ENCODE peak calls at places on chromosomes 7 and 10, in five cellular contexts. One of them, this sample, is unnamed. For H3F3A, the result is how much of the 10 kb centered on the place peaks cover.

GRCh38 chr7:68547181-68547580 is 1051.1 kb upstream of the AUTS2 start:
- DNase-seq in GM23338: no peak
- DNase-seq in neural progenitor cell: no peak
- DNase-seq in MM.1S: no peak
- DNase-seq in GM23248: no peak
- DNase-seq in this sample: no peak

GRCh38 chr7:30660331-30661255 is 21.7 kb downstream of the CRHR2 start:
- DNase-seq in GM23338: no peak
- DNase-seq in GM23248: no peak
- DNase-seq in neural progenitor cell: no peak
- DNase-seq in MM.1S: no peak
- DNase-seq in this sample: no peak

GRCh38 chr7:104982773-104983619 is 31.0 kb upstream of the KMT2E start:
- DNase-seq in neural progenitor cell: no peak
- DNase-seq in GM23338: no peak
- DNase-seq in GM23248: no peak
- DNase-seq in MM.1S: peak
- DNase-seq in this sample: no peak

GRCh38 chr7:137975223-137975622 is 26.7 kb downstream of the CREB3L2 start:
- DNase-seq in neural progenitor cell: peak
- DNase-seq in GM23338: no peak
- DNase-seq in GM23248: peak
- DNase-seq in MM.1S: no peak
- DNase-seq in this sample: no peak

GRCh38 chr10:2650328-2650727 is 417.0 kb upstream of the PFKP start:
- DNase-seq in neural progenitor cell: no peak
- DNase-seq in GM23338: no peak
- DNase-seq in MM.1S: no peak
- DNase-seq in GM23248: no peak
- DNase-seq in this sample: no peak

GRCh38 chr7:84637568-84638338 is 443.2 kb upstream of the SEMA3A start:
- DNase-seq in GM23248: peak
- DNase-seq in GM23338: peak
- DNase-seq in MM.1S: no peak
- DNase-seq in neural progenitor cell: peak
- DNase-seq in this sample: peak

GRCh38 chr10:22042557-22043326 is 39.2 kb upstream of the DNAJC1 start:
- DNase-seq in MM.1S: no peak
- DNase-seq in GM23248: no peak
- DNase-seq in neural progenitor cell: peak
- DNase-seq in GM23338: peak
- DNase-seq in this sample: no peak

GRCh38 chr7:114082934-114083647 is 164.3 kb upstream of the PPP1R3A start:
- DNase-seq in neural progenitor cell: peak
- DNase-seq in GM23338: peak
- DNase-seq in GM23248: peak
- DNase-seq in MM.1S: no peak
- DNase-seq in this sample: no peak

GRCh38 chr10:47264797-47265281 is 35.2 kb upstream of the GDF10 start:
- DNase-seq in GM23248: no peak
- DNase-seq in neural progenitor cell: no peak
- DNase-seq in MM.1S: no peak
- DNase-seq in GM23338: no peak
- DNase-seq in this sample: no peak

GRCh38 chr10:24238527-24239247 is 29.7 kb downstream of the KIAA1217 start:
- DNase-seq in MM.1S: no peak
- DNase-seq in neural progenitor cell: no peak
- DNase-seq in GM23248: no peak
- DNase-seq in GM23338: peak
- DNase-seq in this sample: peak

GRCh38 chr10:23702977-23703414 is 264.1 kb downstream of the OTUD1 start:
- DNase-seq in neural progenitor cell: peak
- DNase-seq in MM.1S: peak
- DNase-seq in GM23338: peak
- DNase-seq in GM23248: peak
- DNase-seq in this sample: peak

GRCh38 chr10:84076540-84077195 is 62.6 kb upstream of the GHITM start:
- DNase-seq in MM.1S: no peak
- DNase-seq in GM23338: peak
- DNase-seq in GM23248: peak
- DNase-seq in neural progenitor cell: peak
- DNase-seq in this sample: no peak

GRCh38 chr10:77501152-77501845 is 136.3 kb downstream of the KCNMA1 start:
- DNase-seq in neural progenitor cell: no peak
- DNase-seq in MM.1S: no peak
- DNase-seq in GM23248: peak
- DNase-seq in GM23338: no peak
- DNase-seq in this sample: no peak

GRCh38 chr7:132191418-132191817 is 384.9 kb downstream of the PLXNA4 start:
- DNase-seq in MM.1S: no peak
- DNase-seq in GM23338: no peak
- DNase-seq in neural progenitor cell: no peak
- DNase-seq in GM23248: no peak
- DNase-seq in this sample: peak

GRCh38 chr10:50603151-50603850 is 20.5 kb downstream of the SGMS1 start:
- DNase-seq in GM23248: peak
- DNase-seq in neural progenitor cell: no peak
- DNase-seq in MM.1S: peak
- DNase-seq in GM23338: no peak
- DNase-seq in this sample: no peak

GRCh38 chr10:50604049-50604640 is 19.6 kb downstream of the SGMS1 start:
- DNase-seq in GM23338: no peak
- DNase-seq in neural progenitor cell: no peak
- DNase-seq in MM.1S: peak
- DNase-seq in GM23248: peak
- DNase-seq in this sample: no peak

GRCh38 chr10:50600286-50600685 is 23.5 kb downstream of the SGMS1 start:
- DNase-seq in neural progenitor cell: no peak
- DNase-seq in GM23338: no peak
- DNase-seq in GM23248: peak
- DNase-seq in MM.1S: no peak
- DNase-seq in this sample: peak

GRCh38 chr10:50600831-50601466 is 22.8 kb downstream of the SGMS1 start:
- DNase-seq in neural progenitor cell: no peak
- DNase-seq in GM23248: peak
- DNase-seq in GM23338: no peak
- DNase-seq in MM.1S: no peak
- DNase-seq in this sample: no peak

DNA sequence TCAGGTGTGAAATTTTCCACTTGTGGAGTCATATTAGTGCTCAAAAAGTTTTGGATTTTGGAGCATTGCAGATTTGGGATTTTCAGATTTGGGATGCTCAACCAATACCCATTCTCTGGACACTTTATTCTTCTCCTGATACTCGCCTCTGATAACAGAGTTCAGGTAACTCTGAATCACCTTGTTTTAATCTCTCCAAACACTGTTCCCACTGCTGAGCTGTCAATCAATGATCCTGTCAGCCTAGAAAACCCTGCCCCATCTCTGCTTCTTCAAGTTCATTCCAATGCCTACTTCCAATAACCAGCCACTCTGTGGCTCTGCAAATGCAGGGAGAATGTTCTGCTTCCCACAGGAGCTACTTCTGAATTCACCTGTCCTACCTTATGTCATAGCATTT is 21.8 kb downstream of the SGMS1 start:
- DNase-seq in MM.1S: no peak
- DNase-seq in neural progenitor cell: no peak
- DNase-seq in GM23248: no peak
- DNase-seq in GM23338: no peak
- DNase-seq in this sample: no peak
- H3F3A ChIP-seq in MM.1S: under half
- H3F3A ChIP-seq in neural progenitor cell: under half
- H3F3A ChIP-seq in GM23248: half or more
- H3F3A ChIP-seq in GM23338: under half
- H3F3A ChIP-seq in this sample: under half

GRCh38 chr7:50339990-50340500 is 35.5 kb downstream of the IKZF1 start:
- DNase-seq in GM23338: peak
- DNase-seq in neural progenitor cell: no peak
- DNase-seq in MM.1S: no peak
- DNase-seq in GM23248: no peak
- DNase-seq in this sample: no peak
- H3F3A ChIP-seq in GM23338: under half
- H3F3A ChIP-seq in neural progenitor cell: under half
- H3F3A ChIP-seq in MM.1S: under half
- H3F3A ChIP-seq in GM23248: under half
- H3F3A ChIP-seq in this sample: under half

GRCh38 chr7:100606313-100606712 is 4.2 kb downstream of the PCOLCE start:
- DNase-seq in GM23248: no peak
- DNase-seq in neural progenitor cell: no peak
- DNase-seq in GM23338: no peak
- DNase-seq in MM.1S: no peak
- DNase-seq in this sample: no peak

GRCh38 chr7:100604078-100604975 is 2.2 kb downstream of the PCOLCE start:
- DNase-seq in MM.1S: peak
- DNase-seq in neural progenitor cell: peak
- DNase-seq in GM23338: peak
- DNase-seq in GM23248: peak
- DNase-seq in this sample: peak

GRCh38 chr7:100603697-100604077 is 1.5 kb downstream of the PCOLCE start:
- DNase-seq in MM.1S: no peak
- DNase-seq in GM23248: peak
- DNase-seq in neural progenitor cell: peak
- DNase-seq in GM23338: peak
- DNase-seq in this sample: no peak

GRCh38 chr7:100604976-100605911 is 3.1 kb downstream of the PCOLCE start:
- DNase-seq in GM23338: peak
- DNase-seq in GM23248: no peak
- DNase-seq in neural progenitor cell: peak
- DNase-seq in MM.1S: no peak
- DNase-seq in this sample: no peak

GRCh38 chr7:100607111-100607510 is 4.9 kb downstream of the PCOLCE start:
- DNase-seq in neural progenitor cell: no peak
- DNase-seq in GM23248: peak
- DNase-seq in MM.1S: no peak
- DNase-seq in GM23338: no peak
- DNase-seq in this sample: no peak
- H3F3A ChIP-seq in neural progenitor cell: under half
- H3F3A ChIP-seq in GM23248: under half
- H3F3A ChIP-seq in MM.1S: under half
- H3F3A ChIP-seq in GM23338: under half
- H3F3A ChIP-seq in this sample: under half

GRCh38 chr7:149493366-149493765 is 4.2 kb downstream of the ZNF746 start:
- DNase-seq in GM23338: no peak
- DNase-seq in MM.1S: no peak
- DNase-seq in GM23248: no peak
- DNase-seq in neural progenitor cell: no peak
- DNase-seq in this sample: no peak

GRCh38 chr7:149494738-149495368 is 2.8 kb downstream of the ZNF746 start:
- DNase-seq in neural progenitor cell: no peak
- DNase-seq in GM23338: no peak
- DNase-seq in MM.1S: no peak
- DNase-seq in GM23248: peak
- DNase-seq in this sample: no peak

GRCh38 chr7:149490083-149490482 is 7.5 kb downstream of the ZNF746 start:
- DNase-seq in GM23248: no peak
- DNase-seq in GM23338: no peak
- DNase-seq in neural progenitor cell: no peak
- DNase-seq in MM.1S: no peak
- DNase-seq in this sample: no peak

GRCh38 chr7:149489391-149490024 is 8.1 kb downstream of the ZNF746 start:
- DNase-seq in neural progenitor cell: peak
- DNase-seq in GM23338: peak
- DNase-seq in GM23248: no peak
- DNase-seq in MM.1S: no peak
- DNase-seq in this sample: no peak
- H3F3A ChIP-seq in neural progenitor cell: under half
- H3F3A ChIP-seq in GM23338: under half
- H3F3A ChIP-seq in GM23248: under half
- H3F3A ChIP-seq in MM.1S: under half
- H3F3A ChIP-seq in this sample: under half

DNA sequence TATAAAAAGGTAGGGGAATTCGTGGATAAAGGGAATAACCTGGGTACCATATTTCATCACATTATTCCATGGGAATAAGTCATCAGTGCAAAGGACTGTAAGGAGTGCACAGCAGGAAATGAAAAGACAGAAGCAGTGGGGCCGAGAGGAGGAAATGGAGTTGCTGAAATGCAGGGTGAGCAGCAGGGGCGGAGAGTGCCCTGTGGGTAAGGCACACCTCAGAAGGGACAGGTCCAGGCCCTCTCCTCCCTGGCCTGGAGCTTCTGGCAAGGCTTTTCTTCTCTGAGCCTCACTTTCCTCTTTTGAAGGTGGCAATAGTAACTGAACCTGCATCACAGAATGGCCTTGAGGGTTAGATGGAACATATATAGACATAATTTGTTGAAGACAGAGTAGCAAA is 26.2 kb downstream of the IKZF1 start:
- DNase-seq in GM23338: no peak
- DNase-seq in neural progenitor cell: no peak
- DNase-seq in MM.1S: no peak
- DNase-seq in GM23248: no peak
- DNase-seq in this sample: no peak
- H3F3A ChIP-seq in GM23338: under half
- H3F3A ChIP-seq in neural progenitor cell: under half
- H3F3A ChIP-seq in MM.1S: under half
- H3F3A ChIP-seq in GM23248: under half
- H3F3A ChIP-seq in this sample: under half

GRCh38 chr7:5692112-5692844 is 89.2 kb downstream of the RNF216 start:
- DNase-seq in GM23338: no peak
- DNase-seq in MM.1S: no peak
- DNase-seq in neural progenitor cell: no peak
- DNase-seq in GM23248: peak
- DNase-seq in this sample: peak
- H3F3A ChIP-seq in GM23338: under half
- H3F3A ChIP-seq in MM.1S: under half
- H3F3A ChIP-seq in neural progenitor cell: under half
- H3F3A ChIP-seq in GM23248: half or more
- H3F3A ChIP-seq in this sample: under half

GRCh38 chr7:128830231-128831177 is at the start of gene FLNC:
- DNase-seq in GM23248: peak
- DNase-seq in GM23338: peak
- DNase-seq in neural progenitor cell: peak
- DNase-seq in MM.1S: no peak
- DNase-seq in this sample: peak
- H3F3A ChIP-seq in GM23248: under half
- H3F3A ChIP-seq in GM23338: under half
- H3F3A ChIP-seq in neural progenitor cell: half or more
- H3F3A ChIP-seq in MM.1S: under half
- H3F3A ChIP-seq in this sample: under half

DNA sequence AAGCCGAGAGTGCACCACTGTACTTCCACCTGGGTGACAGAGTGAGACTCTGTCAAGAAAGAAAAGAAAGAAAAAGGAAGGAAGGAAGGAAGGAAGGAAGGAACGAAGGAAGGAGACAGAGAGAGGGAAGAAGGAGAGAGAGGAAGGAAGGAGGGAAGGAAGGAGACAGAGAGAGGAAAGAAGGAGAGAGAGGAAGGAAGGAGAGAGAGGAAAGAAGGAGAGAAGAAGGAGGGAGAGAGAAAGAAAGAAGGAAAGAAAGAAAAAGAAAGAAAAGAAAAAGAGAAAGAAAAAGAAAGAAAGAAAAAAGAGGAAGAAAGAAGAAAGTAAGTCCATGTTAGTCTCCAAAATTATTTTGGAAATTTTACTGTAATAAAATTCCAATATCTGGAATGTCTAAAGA is 33.4 kb upstream of the RSBN1L start:
- DNase-seq in GM23248: no peak
- DNase-seq in MM.1S: no peak
- DNase-seq in GM23338: no peak
- DNase-seq in neural progenitor cell: no peak
- DNase-seq in this sample: no peak
- H3F3A ChIP-seq in GM23248: under half
- H3F3A ChIP-seq in MM.1S: under half
- H3F3A ChIP-seq in GM23338: under half
- H3F3A ChIP-seq in neural progenitor cell: under half
- H3F3A ChIP-seq in this sample: under half

GRCh38 chr10:12341526-12341925 is 7.8 kb upstream of the CAMK1D start:
- DNase-seq in MM.1S: no peak
- DNase-seq in GM23248: no peak
- DNase-seq in GM23338: no peak
- DNase-seq in neural progenitor cell: no peak
- DNase-seq in this sample: no peak
- H3F3A ChIP-seq in MM.1S: under half
- H3F3A ChIP-seq in GM23248: under half
- H3F3A ChIP-seq in GM23338: under half
- H3F3A ChIP-seq in neural progenitor cell: under half
- H3F3A ChIP-seq in this sample: under half